ENCODE peak calls at places on chromosomes 4 and X, in eight cellular contexts. T is astrocyte of the spinal cord, G is ELR, F is DMS79, S is WERI-Rb-1, B is kidney epithelial cell, U is GM23248, H is breast epithelium. L is an unnamed sample.
A peak's percentile ranks its signal among the peaks of the same experiment; 100 is the strongest.

GRCh38 chr4:95155759-95156451 is 392.9 kb downstream of the UNC5C start:
- DNase-seq in T (peak; percentile 70), G (peak; percentile 21), F (no peak), S (no peak), B (peak; percentile 18), U (peak; percentile 64), H (no peak), L (no peak)

GRCh38 chrX:134865730-134866129 is 125.1 kb upstream of the SMIM10 start:
- DNase-seq in T (no peak), G (no peak), F (no peak), S (no peak), B (no peak), U (no peak), H (no peak), L (no peak)

GRCh38 chrX:134718329-134719317 is 60.4 kb upstream of the PLAC1 start:
- DNase-seq in T (peak; percentile 86), G (peak; percentile 96), F (no peak), S (peak; percentile 74), B (peak; percentile 79), U (peak; percentile 93), H (peak; percentile 20), L (peak; percentile 70)

GRCh38 chr4:74517996-74518395 is 73.1 kb downstream of the AREG start:
- DNase-seq in T (no peak), G (no peak), F (no peak), S (no peak), B (no peak), U (no peak), H (no peak), L (no peak)

GRCh38 chr4:7765676-7766075 is 174.0 kb downstream of the AFAP1 start:
- DNase-seq in T (no peak), G (no peak), F (no peak), S (no peak), B (no peak), U (no peak), H (no peak), L (no peak)

GRCh38 chr4:159484861-159485260 is 382.0 kb downstream of the RAPGEF2 start:
- DNase-seq in T (no peak), G (no peak), F (no peak), S (no peak), B (no peak), U (no peak), H (no peak), L (no peak)

GRCh38 chr4:134024251-134024650 is 177.3 kb downstream of the PABPC4L start:
- DNase-seq in T (no peak), G (peak; percentile 53), F (no peak), S (peak; percentile 29), B (no peak), U (peak; percentile 2), H (no peak), L (no peak)

GRCh38 chrX:20056704-20057103 is 60.0 kb downstream of the MAP7D2 start:
- DNase-seq in T (peak; percentile 8), G (peak; percentile 1), F (no peak), S (peak; percentile 22), B (peak; percentile 38), U (no peak), H (no peak), L (no peak)

GRCh38 chrX:46319750-46320149 is 225.5 kb downstream of the ZNF674 start:
- DNase-seq in T (no peak), G (no peak), F (no peak), S (no peak), B (no peak), U (no peak), H (no peak), L (no peak)

GRCh38 chrX:13742397-13743176 is 8.0 kb downstream of the OFD1 start:
- DNase-seq in T (no peak), G (no peak), F (no peak), S (no peak), B (no peak), U (no peak), H (no peak), L (no peak)

GRCh38 chr4:5810151-5810550 is 82.7 kb downstream of the CRMP1 start:
- DNase-seq in T (no peak), G (no peak), F (no peak), S (no peak), B (no peak), U (no peak), H (no peak), L (no peak)

GRCh38 chr4:43822621-43823020 is 626.0 kb downstream of the KCTD8 start:
- DNase-seq in T (no peak), G (no peak), F (no peak), S (no peak), B (no peak), U (no peak), H (no peak), L (no peak)

GRCh38 chr4:127586922-127587571 is 45.7 kb upstream of the INTU start:
- DNase-seq in T (peak; percentile 36), G (peak; percentile 49), F (no peak), S (peak; percentile 53), B (no peak), U (peak; percentile 53), H (no peak), L (no peak)

GRCh38 chr4:81164623-81165416 is 50.2 kb downstream of the PRKG2 start:
- DNase-seq in T (peak; percentile 44), G (peak; percentile 47), F (no peak), S (no peak), B (peak; percentile 74), U (peak; percentile 88), H (no peak), L (peak; percentile 43)

GRCh38 chrX:104310084-104310483 is 55.4 kb upstream of the ESX1 start:
- DNase-seq in T (peak; percentile 49), G (peak; percentile 71), F (no peak), S (no peak), B (no peak), U (peak; percentile 66), H (no peak), L (no peak)

GRCh38 chr4:169311643-169312365 is 41.0 kb upstream of the SH3RF1 start:
- DNase-seq in T (peak; percentile 47), G (peak; percentile 73), F (no peak), S (peak; percentile 56), B (peak; percentile 18), U (peak; percentile 60), H (no peak), L (no peak)

GRCh38 chrX:122113376-122113775 is 1066.0 kb downstream of the GLUD2 start:
- DNase-seq in T (no peak), G (no peak), F (no peak), S (peak; percentile 6), B (no peak), U (no peak), H (no peak), L (no peak)

GRCh38 chr4:176622251-176622968 is 170.3 kb downstream of the VEGFC start:
- DNase-seq in T (peak; percentile 55), G (no peak), F (no peak), S (no peak), B (no peak), U (peak; percentile 53), H (no peak), L (no peak)

GRCh38 chrX:119996069-119996468 is 52.5 kb upstream of the NKAP start:
- DNase-seq in T (no peak), G (no peak), F (no peak), S (no peak), B (no peak), U (no peak), H (no peak), L (no peak)

GRCh38 chr4:147768113-147768512 is 36.2 kb downstream of the ARHGAP10 start:
- DNase-seq in T (peak; percentile 56), G (peak; percentile 85), F (no peak), S (no peak), B (no peak), U (peak; percentile 81), H (no peak), L (peak; percentile 79)

GRCh38 chrX:23819385-23820234 is 36.6 kb downstream of the SAT1 start:
- DNase-seq in T (peak; percentile 45), G (peak; percentile 33), F (peak; percentile 9), S (no peak), B (peak; percentile 25), U (peak; percentile 12), H (no peak), L (no peak)

GRCh38 chr4:59553739-59554126 is 1646.4 kb upstream of the ADGRL3 start:
- DNase-seq in T (peak; percentile 67), G (peak; percentile 77), F (no peak), S (no peak), B (peak; percentile 12), U (peak; percentile 3), H (no peak), L (peak; percentile 30)